ENCODE peak calls at places on chromosomes 12 and 14, in ten cellular contexts. A is CD4-positive, alpha-beta T cell; L is tibial artery; D is WERI-Rb-1; R is PC-3; N is GM23338; F is hepatocyte; K is RWPE2; C is Peyer's patch; B is ovary. Q is an unnamed sample.

GRCh38 chr14:66483322-66483721 is 2.8 kb upstream of the CCDC196 start:
- DNase-seq in F (no peak), R (peak; percentile 18), B (no peak), K (no peak), D (no peak), C (no peak), L (no peak), A (no peak), N (no peak), Q (no peak)

GRCh38 chr14:101078105-101078891 is 174.8 kb upstream of the RTL1 start:
- DNase-seq in K (no peak), R (no peak), F (no peak), B (no peak), N (no peak), A (no peak), C (peak; percentile 9), D (no peak), L (peak; percentile 15), Q (no peak)

GRCh38 chr14:89432226-89432625 is 15.2 kb upstream of the FOXN3 start:
- DNase-seq in N (no peak), R (no peak), L (no peak), F (no peak), B (no peak), A (no peak), C (no peak), D (no peak), K (no peak), Q (no peak)

GRCh38 chr12:57864811-57865751 is 18.6 kb upstream of the CTDSP2 start:
- DNase-seq in N (peak; percentile 83), C (peak; percentile 31), K (peak; percentile 78), F (peak; percentile 87), L (peak; percentile 79), A (peak; percentile 45), D (no peak), B (peak; percentile 86), R (peak; percentile 77), Q (peak; percentile 89)

GRCh38 chr14:69181491-69181890 is 9.8 kb upstream of the EXD2 start:
- DNase-seq in R (no peak), A (no peak), B (no peak), L (no peak), K (no peak), N (no peak), C (no peak), F (no peak), D (no peak), Q (no peak)

GRCh38 chr12:9651265-9651729 is 18.2 kb upstream of the CLEC2D start:
- DNase-seq in A (no peak), F (no peak), R (peak; percentile 31), D (no peak), C (peak; percentile 45), K (no peak), L (no peak), B (no peak), N (no peak), Q (no peak)

GRCh38 chr12:115504241-115504941 is 773.1 kb downstream of the MED13L start:
- DNase-seq in L (no peak), B (no peak), N (no peak), K (no peak), R (no peak), D (no peak), C (no peak), F (no peak), A (no peak), Q (peak; percentile 15)

GRCh38 chr12:88644946-88645702 is 64.9 kb upstream of the KITLG start:
- DNase-seq in C (no peak), F (no peak), K (no peak), R (no peak), N (no peak), D (no peak), B (no peak), L (no peak), A (no peak), Q (no peak)

GRCh38 chr12:16076553-16076952 is 165.4 kb downstream of the DERA start:
- DNase-seq in C (no peak), K (no peak), A (no peak), R (peak; percentile 66), D (peak; percentile 35), F (peak; percentile 41), L (no peak), B (no peak), N (peak; percentile 78), Q (no peak)

GRCh38 chr12:38919191-38919590 is 13.8 kb upstream of the CPNE8 start:
- DNase-seq in B (no peak), L (no peak), A (no peak), C (no peak), D (no peak), K (no peak), N (no peak), R (peak; percentile 77), F (no peak), Q (no peak)

GRCh38 chr12:63276537-63277365 is 125.8 kb upstream of the AVPR1A start:
- DNase-seq in A (no peak), D (peak; percentile 69), B (no peak), L (no peak), R (peak; percentile 77), N (peak; percentile 86), F (peak; percentile 74), K (no peak), C (no peak), Q (no peak)

GRCh38 chr12:74985293-74985985 is 224.2 kb downstream of the KCNC2 start:
- DNase-seq in B (no peak), L (no peak), R (no peak), N (no peak), F (no peak), A (no peak), K (peak; percentile 24), C (no peak), D (no peak), Q (no peak)

GRCh38 chr12:51262758-51263177 is 7.4 kb downstream of the SMAGP start:
- DNase-seq in L (no peak), C (no peak), F (no peak), N (peak; percentile 84), K (no peak), B (peak; percentile 72), A (no peak), R (peak; percentile 56), D (peak; percentile 34), Q (no peak)
- TF ChIP-seq CTCF in L (peak; percentile 16), C (no peak), F (no peak), N (peak; percentile 66), K (peak; percentile 45), B (no peak), A (peak; percentile 27), R (peak; percentile 65), D (peak; percentile 41), Q (peak; percentile 15)

DNA sequence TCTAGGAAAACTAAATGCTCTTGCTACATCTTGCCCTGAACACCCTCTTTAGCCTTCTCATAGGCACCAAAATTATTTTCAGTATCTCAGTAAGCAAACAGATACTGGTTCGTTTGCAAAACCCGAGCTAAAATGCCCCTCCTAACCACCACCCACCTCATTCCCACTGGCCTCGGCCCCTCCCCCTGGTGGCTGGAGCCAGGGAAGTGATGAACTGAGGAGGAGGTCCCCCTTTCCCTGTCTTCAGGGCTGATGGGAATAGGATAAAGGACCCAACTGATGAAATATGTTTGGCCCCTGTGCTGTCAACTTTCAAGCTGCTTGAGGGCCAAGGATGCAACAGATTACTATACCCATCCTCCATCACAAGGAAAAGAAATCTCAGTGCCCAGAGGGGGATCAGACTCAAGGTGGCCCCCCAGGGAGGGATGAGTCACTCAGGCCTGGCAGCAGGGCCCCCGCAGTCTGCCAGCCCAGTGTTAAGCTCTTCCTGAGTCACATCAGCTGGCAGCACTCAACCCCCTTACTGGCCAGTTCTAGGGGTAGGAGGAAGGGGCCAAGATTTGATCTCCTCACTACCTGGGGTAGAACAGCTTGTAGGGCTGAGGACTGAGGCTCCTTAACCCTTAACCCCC is 1.7 kb downstream of the ANKRD52 start:
- DNase-seq in L (no peak), R (peak; percentile 30), N (peak; percentile 40), D (no peak), K (no peak), A (no peak), C (no peak), F (no peak), B (no peak), Q (no peak)
- H3K27ac ChIP-seq in L (peak overlapping the region; percentile 85), R (no peak overlapping the region), N (no peak overlapping the region), D (no peak overlapping the region), K (no peak overlapping the region), A (no peak overlapping the region), C (no peak overlapping the region), F (no peak overlapping the region), B (no peak overlapping the region), Q (peak overlapping the region; percentile 95)

GRCh38 chr12:100988278-100988625 is 193.7 kb downstream of the ANO4 start:
- DNase-seq in F (no peak), L (no peak), K (no peak), B (no peak), N (peak; percentile 22), R (no peak), C (no peak), D (no peak), A (no peak), Q (no peak)

GRCh38 chr12:100986595-100987547 is 192.3 kb downstream of the ANO4 start:
- DNase-seq in A (no peak), R (no peak), K (no peak), B (peak; percentile 15), D (no peak), C (no peak), F (no peak), N (peak; percentile 54), L (no peak), Q (no peak)

GRCh38 chr12:100984821-100985220 is 190.2 kb downstream of the ANO4 start:
- DNase-seq in L (no peak), F (no peak), D (no peak), N (no peak), B (no peak), K (no peak), R (no peak), C (no peak), A (no peak), Q (no peak)

GRCh38 chr12:100991059-100991562 is 196.5 kb downstream of the ANO4 start:
- DNase-seq in D (no peak), B (no peak), R (no peak), C (no peak), F (no peak), A (no peak), K (no peak), N (no peak), L (no peak), Q (no peak)

DNA sequence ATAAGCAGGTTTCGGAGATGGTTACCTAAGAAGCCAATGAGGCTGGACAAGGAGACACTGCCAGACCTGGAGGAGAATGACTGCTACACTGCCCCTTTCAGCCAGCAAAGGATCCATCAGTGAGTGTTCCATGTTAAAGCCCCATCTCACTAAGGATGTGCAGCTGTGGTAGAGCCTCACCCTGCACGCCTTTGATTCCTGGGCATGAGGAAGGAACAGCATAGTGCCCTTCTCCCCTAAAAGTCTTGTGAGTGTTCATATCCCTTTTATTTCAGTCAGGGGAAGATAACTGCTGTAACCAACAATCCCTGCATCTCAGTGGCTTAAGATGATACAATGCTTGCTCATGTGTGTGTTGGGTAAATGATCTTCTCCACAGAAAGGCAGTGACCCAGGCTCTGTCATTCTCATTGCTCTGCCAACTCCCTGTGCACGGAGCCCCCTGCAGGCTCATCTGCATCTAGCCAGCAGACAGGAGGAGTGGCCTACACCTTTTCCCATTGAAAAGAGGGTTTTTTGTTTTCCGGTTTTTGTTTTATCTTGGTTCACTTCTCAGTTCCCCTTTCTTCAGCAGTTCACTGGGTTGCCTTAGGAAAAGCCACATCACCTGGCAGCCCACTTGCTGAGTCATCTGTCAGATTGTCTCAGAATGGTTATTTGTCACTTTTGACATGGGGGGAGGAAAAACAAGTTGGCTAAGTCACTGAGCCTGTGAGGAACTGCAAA is 193.1 kb downstream of the ANO4 start:
- DNase-seq in N (peak; percentile 80), A (no peak), F (peak; percentile 68), D (peak; percentile 53), B (peak; percentile 27), L (no peak), K (no peak), C (no peak), R (peak; percentile 66), Q (peak; percentile 16)
- TF ChIP-seq CTCF in N (peak; percentile 74), A (no peak), F (peak; percentile 37), D (peak; percentile 75), B (no peak), L (no peak), K (peak; percentile 35), C (no peak), R (peak; percentile 55), Q (peak; percentile 4)

GRCh38 chr12:95548056-95548538 is 3.2 kb downstream of the USP44 start:
- DNase-seq in F (peak; percentile 24), K (peak; percentile 59), L (no peak), D (peak; percentile 66), N (peak; percentile 68), B (peak; percentile 41), R (no peak), C (no peak), A (peak; percentile 14), Q (peak; percentile 19)
- H3K27ac ChIP-seq in F (no peak overlapping the region), K (no peak overlapping the region), L (peak overlapping the region; percentile 57), D (peak overlapping the region; percentile 70), N (peak overlapping the region; percentile 87), B (peak overlapping the region; percentile 56), R (no peak overlapping the region), C (peak overlapping the region; percentile 23), A (peak overlapping the region; percentile 72), Q (peak overlapping the region; percentile 87)